ENCODE peak calls at places on chromosomes 12 and 14, in six cellular contexts. One of them, this sample, is unnamed.

GRCh38 chr12:9346866-9347327 is 138.7 kb upstream of the PZP start:
- DNase-seq in astrocyte of the cerebellum: no peak
- DNase-seq in GM13977: no peak
- DNase-seq in HepG2: no peak
- DNase-seq in AG04450: no peak
- DNase-seq in tibial artery: no peak
- DNase-seq in this sample: no peak

GRCh38 chr14:92497391-92497790 is 16.2 kb upstream of the RIN3 start:
- DNase-seq in AG04450: no peak
- DNase-seq in GM13977: no peak
- DNase-seq in astrocyte of the cerebellum: no peak
- DNase-seq in tibial artery: no peak
- DNase-seq in HepG2: no peak
- DNase-seq in this sample: no peak

GRCh38 chr12:20434993-20435392 is 66.7 kb downstream of the PDE3A start:
- DNase-seq in astrocyte of the cerebellum: no peak
- DNase-seq in AG04450: no peak
- DNase-seq in HepG2: no peak
- DNase-seq in GM13977: no peak
- DNase-seq in tibial artery: no peak
- DNase-seq in this sample: no peak

GRCh38 chr12:116529686-116530085 is 29.5 kb upstream of the MAP1LC3B2 start:
- DNase-seq in HepG2: no peak
- DNase-seq in tibial artery: no peak
- DNase-seq in GM13977: no peak
- DNase-seq in astrocyte of the cerebellum: no peak
- DNase-seq in AG04450: no peak
- DNase-seq in this sample: no peak

GRCh38 chr12:120688527-120689071 is 1.6 kb downstream of the MLEC start:
- DNase-seq in AG04450: no peak
- DNase-seq in HepG2: no peak
- DNase-seq in astrocyte of the cerebellum: no peak
- DNase-seq in GM13977: no peak
- DNase-seq in tibial artery: no peak
- DNase-seq in this sample: no peak

GRCh38 chr14:51789631-51790030 is 70.8 kb upstream of the GNG2 start:
- DNase-seq in astrocyte of the cerebellum: no peak
- DNase-seq in AG04450: no peak
- DNase-seq in tibial artery: no peak
- DNase-seq in HepG2: no peak
- DNase-seq in GM13977: no peak
- DNase-seq in this sample: no peak

GRCh38 chr12:46547421-46548340 is 175.1 kb upstream of the SLC38A2 start:
- DNase-seq in HepG2: no peak
- DNase-seq in tibial artery: no peak
- DNase-seq in astrocyte of the cerebellum: no peak
- DNase-seq in AG04450: no peak
- DNase-seq in GM13977: no peak
- DNase-seq in this sample: no peak

GRCh38 chr14:65575389-65575788 is 162.9 kb downstream of the FUT8 start:
- DNase-seq in AG04450: no peak
- DNase-seq in GM13977: no peak
- DNase-seq in tibial artery: no peak
- DNase-seq in HepG2: no peak
- DNase-seq in astrocyte of the cerebellum: no peak
- DNase-seq in this sample: no peak

GRCh38 chr12:79344855-79345840 is 345.6 kb downstream of the PAWR start:
- DNase-seq in HepG2: peak
- DNase-seq in astrocyte of the cerebellum: peak
- DNase-seq in GM13977: peak
- DNase-seq in AG04450: no peak
- DNase-seq in tibial artery: no peak
- DNase-seq in this sample: peak

GRCh38 chr14:101876539-101876938 is 87.8 kb upstream of the DYNC1H1 start:
- DNase-seq in GM13977: peak
- DNase-seq in HepG2: no peak
- DNase-seq in astrocyte of the cerebellum: no peak
- DNase-seq in AG04450: no peak
- DNase-seq in tibial artery: peak
- DNase-seq in this sample: peak

GRCh38 chr14:105980224-105980623 is 453.8 kb downstream of the TMEM121 start:
- DNase-seq in astrocyte of the cerebellum: no peak
- DNase-seq in AG04450: no peak
- DNase-seq in GM13977: no peak
- DNase-seq in HepG2: no peak
- DNase-seq in tibial artery: no peak
- DNase-seq in this sample: no peak

GRCh38 chr12:54035561-54036377 is 2.9 kb downstream of the HOXC5 start:
- DNase-seq in tibial artery: no peak
- DNase-seq in AG04450: no peak
- DNase-seq in astrocyte of the cerebellum: no peak
- DNase-seq in GM13977: no peak
- DNase-seq in HepG2: no peak
- DNase-seq in this sample: no peak

GRCh38 chr14:93974833-93975232 is 1.5 kb downstream of the ASB2 start:
- DNase-seq in astrocyte of the cerebellum: no peak
- DNase-seq in AG04450: no peak
- DNase-seq in GM13977: no peak
- DNase-seq in tibial artery: peak
- DNase-seq in HepG2: no peak
- DNase-seq in this sample: no peak

GRCh38 chr12:2739832-2740641 is 54.7 kb upstream of the FKBP4 start:
- DNase-seq in AG04450: peak
- DNase-seq in GM13977: no peak
- DNase-seq in astrocyte of the cerebellum: peak
- DNase-seq in tibial artery: no peak
- DNase-seq in HepG2: peak
- DNase-seq in this sample: no peak

GRCh38 chr12:106126441-106127288 is 12.1 kb downstream of the NUAK1 start:
- DNase-seq in tibial artery: no peak
- DNase-seq in GM13977: no peak
- DNase-seq in astrocyte of the cerebellum: no peak
- DNase-seq in AG04450: no peak
- DNase-seq in HepG2: peak
- DNase-seq in this sample: no peak

GRCh38 chr14:67187210-67187609 is 2.0 kb upstream of the GARIN2 start:
- DNase-seq in HepG2: peak
- DNase-seq in GM13977: no peak
- DNase-seq in tibial artery: no peak
- DNase-seq in astrocyte of the cerebellum: peak
- DNase-seq in AG04450: no peak
- DNase-seq in this sample: no peak

GRCh38 chr14:102043251-102044025 is 43.4 kb downstream of the HSP90AA1 start:
- DNase-seq in GM13977: no peak
- DNase-seq in tibial artery: no peak
- DNase-seq in astrocyte of the cerebellum: no peak
- DNase-seq in AG04450: no peak
- DNase-seq in HepG2: no peak
- DNase-seq in this sample: no peak

GRCh38 chr12:85468356-85469157 is 188.5 kb downstream of the ALX1 start:
- DNase-seq in HepG2: peak
- DNase-seq in GM13977: peak
- DNase-seq in AG04450: peak
- DNase-seq in astrocyte of the cerebellum: peak
- DNase-seq in tibial artery: peak
- DNase-seq in this sample: peak

DNA sequence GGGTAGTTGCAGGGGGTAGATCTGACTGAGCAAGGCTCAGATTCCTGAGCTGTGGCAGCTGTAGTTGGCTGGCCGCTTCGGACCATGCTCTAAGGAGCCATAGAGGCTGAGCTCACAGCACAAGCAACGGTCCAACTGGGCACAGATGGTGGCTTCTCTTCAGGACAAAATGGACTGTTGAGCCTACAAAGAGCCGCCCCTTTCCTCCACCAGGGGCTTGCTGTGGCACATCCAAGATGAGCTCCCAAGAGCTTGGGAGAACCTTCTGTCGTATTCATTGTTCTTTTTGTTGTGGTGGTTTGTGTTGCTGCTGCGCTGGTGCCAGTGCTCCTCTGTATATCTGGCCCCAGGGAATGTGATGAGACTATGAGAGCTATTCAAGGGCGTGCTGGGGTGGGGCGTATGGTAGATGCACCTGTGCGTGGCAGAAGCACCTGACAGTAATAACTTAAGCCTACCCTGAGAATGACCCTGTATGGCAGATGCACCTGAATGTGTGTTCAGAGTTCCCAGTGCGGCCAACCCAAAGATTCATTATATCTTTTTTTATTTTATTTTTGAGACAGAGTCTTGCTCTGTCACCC is 17.8 kb upstream of the LGALS3 start:
- DNase-seq in astrocyte of the cerebellum: no peak
- DNase-seq in AG04450: no peak
- DNase-seq in GM13977: no peak
- DNase-seq in HepG2: no peak
- DNase-seq in tibial artery: no peak
- DNase-seq in this sample: no peak
- TF ChIP-seq CTCF in astrocyte of the cerebellum: peak
- TF ChIP-seq CTCF in AG04450: no peak
- TF ChIP-seq CTCF in GM13977: no peak
- TF ChIP-seq CTCF in HepG2: no peak
- TF ChIP-seq CTCF in tibial artery: no peak
- TF ChIP-seq CTCF in this sample: peak

GRCh38 chr14:63203618-63204406 is 431 bp upstream of the RHOJ start:
- DNase-seq in HepG2: peak
- DNase-seq in GM13977: no peak
- DNase-seq in tibial artery: peak
- DNase-seq in AG04450: peak
- DNase-seq in astrocyte of the cerebellum: peak
- DNase-seq in this sample: no peak
- TF ChIP-seq CTCF in HepG2: peak
- TF ChIP-seq CTCF in GM13977: no peak
- TF ChIP-seq CTCF in tibial artery: no peak
- TF ChIP-seq CTCF in AG04450: peak
- TF ChIP-seq CTCF in astrocyte of the cerebellum: peak
- TF ChIP-seq CTCF in this sample: no peak

GRCh38 chr14:21822109-21822508 is 148.5 kb upstream of the OR4E1 start:
- DNase-seq in GM13977: no peak
- DNase-seq in astrocyte of the cerebellum: no peak
- DNase-seq in HepG2: no peak
- DNase-seq in AG04450: no peak
- DNase-seq in tibial artery: no peak
- DNase-seq in this sample: no peak

GRCh38 chr14:21825845-21826244 is 152.2 kb upstream of the OR4E1 start:
- DNase-seq in tibial artery: no peak
- DNase-seq in GM13977: no peak
- DNase-seq in HepG2: no peak
- DNase-seq in AG04450: no peak
- DNase-seq in astrocyte of the cerebellum: no peak
- DNase-seq in this sample: no peak

DNA sequence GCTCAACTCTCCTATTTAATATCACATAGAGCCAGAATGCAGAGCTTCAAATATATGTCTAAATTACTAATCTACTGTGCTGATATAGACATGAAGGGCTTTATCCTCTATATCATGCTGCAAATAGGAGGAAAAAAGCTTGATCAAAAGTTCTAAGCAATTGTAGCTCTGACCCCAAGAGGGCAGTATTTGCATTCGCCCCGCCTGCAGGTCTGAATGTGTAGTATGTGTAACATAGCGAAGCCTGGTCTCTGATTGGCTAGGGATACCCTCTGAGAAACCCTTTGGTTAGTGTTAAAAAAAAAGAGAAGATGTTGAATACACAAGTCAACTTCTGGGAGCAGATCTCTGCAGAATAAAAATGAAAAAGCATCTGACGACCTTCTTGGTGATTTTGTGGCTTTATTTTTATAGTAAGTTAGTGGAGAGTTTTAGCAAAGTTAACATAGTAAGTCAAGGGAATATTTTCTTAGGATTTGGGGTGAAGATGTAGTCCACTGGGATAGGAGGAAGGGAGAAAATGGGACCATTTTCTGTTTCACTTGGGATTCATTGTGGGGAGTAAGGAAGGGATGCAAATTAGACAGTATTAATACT is 151.6 kb upstream of the OR4E1 start:
- DNase-seq in HepG2: peak
- DNase-seq in AG04450: no peak
- DNase-seq in GM13977: peak
- DNase-seq in astrocyte of the cerebellum: no peak
- DNase-seq in tibial artery: no peak
- DNase-seq in this sample: no peak
- TF ChIP-seq CTCF in HepG2: peak
- TF ChIP-seq CTCF in AG04450: peak
- TF ChIP-seq CTCF in GM13977: peak
- TF ChIP-seq CTCF in astrocyte of the cerebellum: peak
- TF ChIP-seq CTCF in tibial artery: no peak
- TF ChIP-seq CTCF in this sample: peak

DNA sequence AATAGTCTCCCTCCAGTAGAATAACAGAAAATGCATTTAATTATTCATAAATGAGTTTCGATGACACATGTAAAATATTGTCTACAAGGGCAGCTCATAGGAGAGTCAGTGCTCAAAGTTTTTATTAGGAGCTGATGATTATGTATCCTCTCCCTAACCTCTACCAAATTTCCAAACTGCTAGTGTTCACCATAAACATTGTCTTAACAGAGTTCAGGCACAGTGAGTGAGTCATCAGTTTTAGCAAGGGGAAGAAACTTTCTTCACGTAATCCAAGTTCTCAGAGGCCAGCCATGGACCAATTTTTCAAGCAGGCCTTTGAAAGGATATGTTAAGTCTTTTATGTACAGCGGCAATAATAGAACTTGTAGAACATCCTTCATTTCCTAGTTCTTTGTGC is 649.2 kb upstream of the MIS18BP1 start:
- DNase-seq in HepG2: no peak
- DNase-seq in tibial artery: no peak
- DNase-seq in GM13977: no peak
- DNase-seq in astrocyte of the cerebellum: no peak
- DNase-seq in AG04450: no peak
- DNase-seq in this sample: no peak
- TF ChIP-seq CTCF in HepG2: no peak
- TF ChIP-seq CTCF in tibial artery: no peak
- TF ChIP-seq CTCF in GM13977: no peak
- TF ChIP-seq CTCF in astrocyte of the cerebellum: no peak
- TF ChIP-seq CTCF in AG04450: no peak
- TF ChIP-seq CTCF in this sample: no peak

DNA sequence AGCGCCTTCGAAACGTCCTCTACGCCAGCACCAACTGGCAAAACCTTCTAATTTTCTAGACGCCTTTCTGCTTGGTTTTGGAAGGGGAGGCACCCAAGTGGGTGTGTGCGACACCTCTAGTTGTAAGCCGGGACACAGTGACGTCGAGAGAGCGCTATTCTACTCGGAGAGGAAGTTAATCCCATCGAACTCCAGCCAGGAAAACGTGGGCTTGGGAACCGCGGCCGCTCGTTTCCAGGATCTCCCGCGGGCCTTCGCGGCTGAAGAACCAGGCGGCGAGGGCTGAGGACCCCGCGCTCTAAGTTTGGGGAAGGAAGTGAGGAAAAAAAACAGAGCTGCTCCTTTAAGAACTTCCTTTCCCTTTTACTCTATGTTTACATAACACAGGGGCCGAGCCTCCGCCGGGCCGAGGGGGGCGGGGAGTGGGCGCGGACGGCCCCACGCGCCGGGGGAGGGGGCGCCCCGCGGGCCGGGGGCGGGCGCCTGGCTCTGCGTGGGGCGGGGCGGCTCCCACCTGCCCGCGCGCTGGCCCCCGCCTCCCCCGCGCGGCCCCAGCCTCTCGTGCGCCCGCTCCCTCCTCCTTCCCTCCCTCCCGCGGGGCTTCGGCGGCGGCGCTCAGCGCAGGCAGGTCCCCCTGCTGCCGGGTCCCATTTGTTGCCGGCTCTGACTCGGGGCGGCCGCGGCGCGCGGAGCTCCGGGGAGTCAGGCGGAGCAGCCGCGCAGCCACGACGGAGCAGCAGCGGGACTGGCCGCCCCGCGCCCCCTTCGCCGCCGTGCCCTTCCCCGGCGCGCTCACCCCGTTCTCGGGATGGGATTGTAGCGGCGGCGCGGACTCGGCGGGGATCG is at the start of gene PELI2:
- DNase-seq in AG04450: peak
- DNase-seq in tibial artery: peak
- DNase-seq in GM13977: peak
- DNase-seq in astrocyte of the cerebellum: peak
- DNase-seq in HepG2: peak
- DNase-seq in this sample: no peak
- TF ChIP-seq CTCF in AG04450: no peak
- TF ChIP-seq CTCF in tibial artery: peak
- TF ChIP-seq CTCF in GM13977: peak
- TF ChIP-seq CTCF in astrocyte of the cerebellum: peak
- TF ChIP-seq CTCF in HepG2: no peak
- TF ChIP-seq CTCF in this sample: peak

This sample was measured in GM12864.